ENCODE peak calls at places on chromosomes 3 and 15, in nine cellular contexts. W is HCT116, R is prostate gland, L is GM23338, G is H1, E is spleen, V is Panc1, D is stomach, U is HL-60. Z is an unnamed sample.
A peak's percentile ranks its signal among the peaks of the same experiment; 100 is the strongest.

GRCh38 chr3:127358641-127359040 is 70.8 kb upstream of the PRR20G start:
- DNase-seq in U (no peak), V (no peak), L (no peak), R (no peak), G (no peak), W (no peak), D (no peak), E (no peak), Z (no peak)

GRCh38 chr15:70802629-70803028 is 39.3 kb upstream of the UACA start:
- DNase-seq in L (no peak), E (no peak), G (no peak), W (no peak), R (no peak), V (no peak), U (no peak), D (no peak), Z (no peak)

GRCh38 chr3:162096874-162097273 is 600.3 kb downstream of the OTOL1 start:
- DNase-seq in U (no peak), G (no peak), E (no peak), W (no peak), L (no peak), V (no peak), D (no peak), R (no peak), Z (no peak)

GRCh38 chr3:13044496-13045244 is 28.6 kb downstream of the IQSEC1 start:
- DNase-seq in E (no peak), G (no peak), W (no peak), R (no peak), U (no peak), L (no peak), D (no peak), V (no peak), Z (no peak)

GRCh38 chr3:39000008-39000450 is 51.7 kb downstream of the SCN11A start:
- DNase-seq in D (no peak), V (no peak), U (peak; percentile 16), W (peak; percentile 80), E (no peak), R (no peak), G (no peak), L (peak; percentile 91), Z (no peak)

GRCh38 chr3:43199645-43200036 is 86.7 kb upstream of the SNRK start:
- DNase-seq in V (no peak), U (no peak), W (no peak), L (no peak), E (no peak), G (no peak), D (no peak), R (no peak), Z (no peak)

GRCh38 chr15:56786966-56787365 is 53.7 kb upstream of the ZNF280D start:
- DNase-seq in W (no peak), L (no peak), D (no peak), E (no peak), U (no peak), V (no peak), G (no peak), R (no peak), Z (no peak)

GRCh38 chr3:45554001-45554691 is 40.4 kb upstream of the LIMD1 start:
- DNase-seq in V (no peak), R (no peak), U (peak; percentile 69), E (peak; percentile 85), D (peak; percentile 31), G (no peak), W (no peak), L (peak; percentile 47), Z (no peak)

GRCh38 chr3:13019243-13019701 is 54.0 kb downstream of the IQSEC1 start:
- DNase-seq in V (no peak), U (no peak), D (no peak), R (no peak), W (no peak), G (peak; percentile 88), E (peak; percentile 83), L (peak; percentile 78), Z (peak; percentile 76)

GRCh38 chr3:142929109-142929508 is 34.4 kb downstream of the PAQR9 start:
- DNase-seq in D (peak; percentile 53), U (peak; percentile 73), G (peak; percentile 70), V (peak; percentile 35), R (no peak), L (peak; percentile 83), W (peak; percentile 62), E (no peak), Z (peak; percentile 35)

GRCh38 chr3:99808163-99808794 is 9.4 kb upstream of the CMSS1 start:
- DNase-seq in V (peak; percentile 61), R (peak; percentile 9), D (peak; percentile 56), W (peak; percentile 68), L (peak; percentile 86), E (no peak), U (peak; percentile 42), G (peak; percentile 73), Z (peak; percentile 51)

GRCh38 chr3:139107424-139108252 is 62.9 kb upstream of the PRR23C start:
- DNase-seq in V (no peak), L (no peak), G (no peak), U (no peak), W (no peak), R (peak; percentile 3), D (peak; percentile 21), E (peak; percentile 54), Z (peak; percentile 33)

GRCh38 chr15:44490628-44491027 is 46.3 kb upstream of the EIF3J start:
- DNase-seq in R (no peak), U (no peak), L (no peak), G (no peak), E (no peak), V (no peak), W (no peak), D (no peak), Z (no peak)

GRCh38 chr3:117184574-117184973 is 475.0 kb downstream of the TUSC7 start:
- DNase-seq in G (no peak), V (no peak), W (no peak), E (no peak), D (no peak), R (no peak), L (no peak), U (no peak), Z (no peak)

GRCh38 chr3:139533781-139534443 is 5.6 kb downstream of the RBP1 start:
- DNase-seq in W (peak; percentile 69), E (no peak), U (no peak), D (no peak), V (no peak), L (no peak), R (no peak), G (no peak), Z (no peak)

DNA sequence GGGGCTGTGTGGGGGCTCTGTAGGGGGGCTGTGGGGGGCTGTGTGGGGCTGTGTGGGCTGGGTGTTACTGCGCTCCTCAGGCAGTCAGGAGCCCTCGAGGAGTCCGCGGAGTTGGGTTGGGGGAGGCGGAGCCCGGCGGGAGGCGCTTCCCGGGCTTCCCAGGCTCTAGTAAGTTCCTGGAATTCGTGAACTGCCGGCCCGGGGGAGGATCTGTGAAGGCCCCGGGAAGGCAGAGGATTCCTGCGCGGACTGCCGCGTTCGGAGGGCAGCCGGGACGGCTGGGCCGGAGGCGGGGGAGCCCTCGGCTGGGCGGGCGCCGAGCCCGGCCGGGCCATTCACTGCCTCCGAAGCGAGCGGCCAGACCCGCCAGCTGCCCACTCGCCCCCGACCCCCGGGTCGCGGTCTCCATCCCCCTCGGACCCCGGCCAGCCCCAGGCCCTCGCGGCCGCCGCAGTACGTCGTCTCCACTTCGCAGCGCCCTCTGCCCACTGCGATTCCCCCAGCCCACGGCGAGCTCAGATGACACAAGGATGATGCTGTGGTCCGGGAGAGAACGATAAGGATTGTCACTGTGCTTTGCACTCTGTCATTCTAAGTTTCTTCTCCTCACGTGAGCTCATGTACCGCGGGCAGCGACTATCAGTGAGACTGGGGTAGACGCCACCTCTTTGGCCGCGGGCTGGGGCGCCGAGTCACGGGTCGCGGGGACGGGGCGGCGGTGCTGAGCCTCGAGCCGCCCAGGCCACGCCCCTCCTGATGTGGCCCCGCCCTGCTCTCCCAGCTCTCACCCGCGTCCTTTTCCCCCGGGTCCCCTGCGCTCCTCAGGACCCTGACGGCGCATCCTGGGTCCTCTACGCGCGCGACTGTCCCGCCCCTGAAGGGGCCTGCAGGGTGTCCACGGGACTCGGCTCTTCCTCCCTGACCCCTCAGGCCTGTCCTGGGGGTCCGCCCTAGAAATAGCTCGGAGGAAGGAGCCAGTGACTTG is 65.3 kb downstream of the KLF13 start:
- DNase-seq in R (peak; percentile 75), U (peak; percentile 43), L (peak; percentile 77), D (peak; percentile 90), W (no peak), E (peak; percentile 96), V (peak; percentile 4), G (peak; percentile 87), Z (peak; percentile 95)
- TF ChIP-seq POLR2AphosphoS5 in R (peak; percentile 69), U (no peak), L (peak; percentile 55), D (peak; percentile 91), W (peak; percentile 52), E (peak; percentile 98), V (no peak), G (no peak), Z (peak; percentile 99)

GRCh38 chr15:75065467-75065850 is 42.1 kb downstream of the PPCDC start:
- DNase-seq in W (no peak), U (no peak), E (no peak), L (no peak), D (no peak), G (no peak), R (no peak), V (no peak), Z (peak; percentile 19)
- TF ChIP-seq POLR2AphosphoS5 in W (no peak), U (no peak), E (no peak), L (no peak), D (no peak), G (no peak), R (no peak), V (no peak), Z (no peak)

GRCh38 chr3:131812433-131812832 is 222.4 kb downstream of the CPNE4 start:
- DNase-seq in E (no peak), D (no peak), R (no peak), L (no peak), G (no peak), U (no peak), W (no peak), V (no peak), Z (no peak)
- TF ChIP-seq POLR2AphosphoS5 in E (no peak), D (no peak), R (no peak), L (no peak), G (no peak), U (no peak), W (no peak), V (no peak), Z (no peak)

DNA sequence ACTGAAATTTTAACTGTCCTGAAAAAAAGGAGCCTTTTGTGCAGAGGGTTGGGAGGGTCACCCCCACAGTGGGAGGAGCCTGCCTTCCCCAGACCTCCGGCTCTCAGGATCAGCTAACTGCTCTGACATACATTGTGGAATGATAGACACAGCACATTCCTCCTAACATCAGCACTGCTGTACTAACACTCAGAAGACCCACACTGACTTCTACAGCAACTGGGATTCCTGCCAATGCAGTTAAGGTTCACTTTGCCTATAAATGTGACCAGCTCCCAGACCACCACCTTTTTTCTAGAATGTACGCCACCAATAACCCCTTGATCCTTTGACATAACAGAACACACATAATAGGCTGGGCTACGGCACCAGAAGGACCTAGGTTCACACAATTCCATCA is 3.2 kb downstream of the CPEB1 start:
- DNase-seq in R (no peak), E (no peak), U (no peak), D (no peak), W (no peak), G (no peak), L (peak; percentile 23), V (no peak), Z (no peak)
- TF ChIP-seq POLR2AphosphoS5 in R (no peak), E (no peak), U (no peak), D (no peak), W (no peak), G (no peak), L (no peak), V (no peak), Z (no peak)